ENCODE peak calls at places on chromosome 6, in four cellular contexts. One of them, this sample, is unnamed.

GRCh38 chr6:108102965-108103364 is 28.4 kb upstream of the OSTM1 start:
- DNase-seq in GM23338: no peak
- DNase-seq in upper lobe of left lung: no peak
- DNase-seq in WERI-Rb-1: no peak
- DNase-seq in this sample: no peak

GRCh38 chr6:14972379-14973067 is 273.3 kb upstream of the JARID2 start:
- DNase-seq in GM23338: no peak
- DNase-seq in upper lobe of left lung: no peak
- DNase-seq in WERI-Rb-1: no peak
- DNase-seq in this sample: no peak

GRCh38 chr6:66930559-66931290 is 1223.7 kb upstream of the EYS start:
- DNase-seq in GM23338: no peak
- DNase-seq in upper lobe of left lung: no peak
- DNase-seq in WERI-Rb-1: no peak
- DNase-seq in this sample: no peak

GRCh38 chr6:88376759-88377387 is 210.7 kb upstream of the CNR1 start:
- DNase-seq in GM23338: no peak
- DNase-seq in upper lobe of left lung: no peak
- DNase-seq in WERI-Rb-1: no peak
- DNase-seq in this sample: no peak

GRCh38 chr6:166556871-166557322 is 29.6 kb downstream of the RAMACL start:
- DNase-seq in GM23338: peak; percentile 48
- DNase-seq in upper lobe of left lung: peak; percentile 75
- DNase-seq in WERI-Rb-1: no peak
- DNase-seq in this sample: peak; percentile 93

GRCh38 chr6:22221211-22221610 is 75.6 kb downstream of the PRL start:
- DNase-seq in GM23338: no peak
- DNase-seq in upper lobe of left lung: no peak
- DNase-seq in WERI-Rb-1: no peak
- DNase-seq in this sample: no peak

GRCh38 chr6:113707194-113707593 is 150.0 kb upstream of the MARCKS start:
- DNase-seq in GM23338: peak; percentile 4
- DNase-seq in upper lobe of left lung: no peak
- DNase-seq in WERI-Rb-1: no peak
- DNase-seq in this sample: no peak

GRCh38 chr6:106339334-106340029 is 13.9 kb upstream of the ATG5 start:
- DNase-seq in GM23338: peak; percentile 93
- DNase-seq in upper lobe of left lung: no peak
- DNase-seq in WERI-Rb-1: peak; percentile 69
- DNase-seq in this sample: no peak

GRCh38 chr6:6074190-6074589 is 67.5 kb upstream of the NRN1 start:
- DNase-seq in GM23338: no peak
- DNase-seq in upper lobe of left lung: no peak
- DNase-seq in WERI-Rb-1: no peak
- DNase-seq in this sample: no peak

GRCh38 chr6:143039548-143039947 is 21.1 kb upstream of the AIG1 start:
- DNase-seq in GM23338: no peak
- DNase-seq in upper lobe of left lung: no peak
- DNase-seq in WERI-Rb-1: no peak
- DNase-seq in this sample: no peak

GRCh38 chr6:16737389-16737788 is 23.9 kb downstream of the ATXN1 start:
- DNase-seq in GM23338: peak; percentile 30
- DNase-seq in upper lobe of left lung: no peak
- DNase-seq in WERI-Rb-1: no peak
- DNase-seq in this sample: no peak

GRCh38 chr6:87766211-87766610 is 64.2 kb upstream of the AKIRIN2 start:
- DNase-seq in GM23338: no peak
- DNase-seq in upper lobe of left lung: no peak
- DNase-seq in WERI-Rb-1: no peak
- DNase-seq in this sample: no peak

GRCh38 chr6:31403283-31403989 is at the start of gene MICA:
- DNase-seq in GM23338: peak; percentile 99
- DNase-seq in upper lobe of left lung: peak; percentile 93
- DNase-seq in WERI-Rb-1: peak; percentile 88
- DNase-seq in this sample: peak; percentile 96

GRCh38 chr6:36769161-36769675 is 70.0 kb downstream of the CPNE5 start:
- DNase-seq in GM23338: no peak
- DNase-seq in upper lobe of left lung: peak; percentile 36
- DNase-seq in WERI-Rb-1: no peak
- DNase-seq in this sample: no peak

GRCh38 chr6:24720131-24720603 is 1.2 kb upstream of the C6orf62 start:
- DNase-seq in GM23338: peak; percentile 46
- DNase-seq in upper lobe of left lung: peak; percentile 94
- DNase-seq in WERI-Rb-1: peak; percentile 60
- DNase-seq in this sample: peak; percentile 82

GRCh38 chr6:44606506-44606905 is 219.0 kb downstream of the CDC5L start:
- DNase-seq in GM23338: no peak
- DNase-seq in upper lobe of left lung: no peak
- DNase-seq in WERI-Rb-1: no peak
- DNase-seq in this sample: peak; percentile 85

GRCh38 chr6:49634811-49635159 is 1.9 kb downstream of the RHAG start:
- DNase-seq in GM23338: no peak
- DNase-seq in upper lobe of left lung: no peak
- DNase-seq in WERI-Rb-1: no peak
- DNase-seq in this sample: no peak

GRCh38 chr6:43477235-43478007 is at the start of gene TJAP1:
- DNase-seq in GM23338: peak; percentile 97
- DNase-seq in upper lobe of left lung: peak; percentile 100
- DNase-seq in WERI-Rb-1: peak; percentile 99
- DNase-seq in this sample: peak; percentile 95

GRCh38 chr6:158040051-158040803 is 58.6 kb downstream of the SYNJ2 start:
- DNase-seq in GM23338: no peak
- DNase-seq in upper lobe of left lung: no peak
- DNase-seq in WERI-Rb-1: no peak
- DNase-seq in this sample: no peak

GRCh38 chr6:131250121-131250520 is 114.9 kb downstream of the AKAP7 start:
- DNase-seq in GM23338: peak; percentile 77
- DNase-seq in upper lobe of left lung: no peak
- DNase-seq in WERI-Rb-1: no peak
- DNase-seq in this sample: peak; percentile 57

GRCh38 chr6:658244-658643 is 1.3 kb upstream of the HUS1B start:
- DNase-seq in GM23338: no peak
- DNase-seq in upper lobe of left lung: no peak
- DNase-seq in WERI-Rb-1: no peak
- DNase-seq in this sample: no peak

GRCh38 chr6:110990835-110991576 is 9.2 kb downstream of the RPF2 start:
- DNase-seq in GM23338: no peak
- DNase-seq in upper lobe of left lung: no peak
- DNase-seq in WERI-Rb-1: peak; percentile 21
- DNase-seq in this sample: no peak

GRCh38 chr6:99512033-99512432 is 3.2 kb downstream of the USP45 start:
- DNase-seq in GM23338: no peak
- DNase-seq in upper lobe of left lung: no peak
- DNase-seq in WERI-Rb-1: no peak
- DNase-seq in this sample: no peak

GRCh38 chr6:129621252-129621651 is 88.7 kb downstream of the ARHGAP18 start:
- DNase-seq in GM23338: no peak
- DNase-seq in upper lobe of left lung: no peak
- DNase-seq in WERI-Rb-1: peak; percentile 11
- DNase-seq in this sample: no peak

GRCh38 chr6:70150521-70150920 is 152.4 kb downstream of the COL9A1 start:
- DNase-seq in GM23338: no peak
- DNase-seq in upper lobe of left lung: no peak
- DNase-seq in WERI-Rb-1: peak; percentile 18
- DNase-seq in this sample: no peak

GRCh38 chr6:43952746-43953145 is 174.5 kb downstream of the MRPL14 start:
- DNase-seq in GM23338: no peak
- DNase-seq in upper lobe of left lung: no peak
- DNase-seq in WERI-Rb-1: peak; percentile 34
- DNase-seq in this sample: no peak

GRCh38 chr6:45608252-45608911 is 230.6 kb upstream of the SUPT3H start:
- DNase-seq in GM23338: no peak
- DNase-seq in upper lobe of left lung: no peak
- DNase-seq in WERI-Rb-1: no peak
- DNase-seq in this sample: no peak

GRCh38 chr6:161336479-161336878 is 62.6 kb upstream of the AGPAT4 start:
- DNase-seq in GM23338: no peak
- DNase-seq in upper lobe of left lung: no peak
- DNase-seq in WERI-Rb-1: no peak
- DNase-seq in this sample: no peak

DNA sequence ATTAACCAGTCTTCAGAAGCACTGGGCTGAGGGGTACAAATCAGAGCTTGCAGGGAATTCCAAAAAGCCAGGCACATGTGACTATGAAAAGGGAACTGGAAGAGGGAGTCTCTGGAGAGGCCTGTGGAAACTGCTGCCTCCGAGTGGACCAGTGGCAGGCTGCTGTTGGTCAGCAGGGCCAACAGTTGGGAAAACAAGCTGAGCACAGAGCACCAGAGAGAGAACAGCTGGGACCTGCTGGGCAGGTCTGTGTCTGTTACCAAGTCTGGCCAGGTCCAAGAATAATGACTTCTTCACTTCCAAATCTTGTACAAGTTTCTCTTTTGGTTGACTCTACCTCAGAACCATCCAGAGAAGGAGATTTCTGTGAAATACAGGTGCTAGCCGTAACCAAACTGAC is 81.4 kb downstream of the LIN28B start:
- DNase-seq in GM23338: peak; percentile 53
- DNase-seq in upper lobe of left lung: no peak
- DNase-seq in WERI-Rb-1: no peak
- DNase-seq in this sample: no peak
- TF ChIP-seq CTCF in GM23338: peak; percentile 21
- TF ChIP-seq CTCF in upper lobe of left lung: no peak
- TF ChIP-seq CTCF in WERI-Rb-1: no peak
- TF ChIP-seq CTCF in this sample: no peak

GRCh38 chr6:78513856-78514255 is 353.5 kb upstream of the IRAK1BP1 start:
- DNase-seq in GM23338: peak; percentile 81
- DNase-seq in upper lobe of left lung: no peak
- DNase-seq in WERI-Rb-1: peak; percentile 29
- DNase-seq in this sample: no peak
- TF ChIP-seq CTCF in GM23338: peak; percentile 74
- TF ChIP-seq CTCF in upper lobe of left lung: no peak
- TF ChIP-seq CTCF in WERI-Rb-1: peak; percentile 71
- TF ChIP-seq CTCF in this sample: no peak

DNA sequence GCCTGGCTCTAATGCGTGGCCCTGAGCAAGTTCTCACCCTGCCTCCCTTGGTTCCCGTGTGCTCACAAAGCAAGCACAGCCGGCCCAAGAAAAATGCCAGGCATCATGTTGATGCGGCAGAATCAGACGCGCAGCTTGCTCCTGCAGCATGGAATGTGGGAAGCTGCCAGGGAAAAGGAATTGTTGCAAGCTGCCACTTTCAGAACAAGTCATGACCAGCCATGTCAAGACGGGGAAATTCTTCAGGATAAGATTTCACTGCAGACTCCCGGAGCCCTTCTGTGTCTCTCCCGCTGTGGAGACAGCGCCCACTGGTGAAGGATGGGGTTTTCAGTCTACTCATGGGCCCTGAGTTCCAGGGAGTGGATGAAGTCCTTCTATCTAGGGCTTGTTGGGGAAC is 4.6 kb downstream of the DACT2 start:
- DNase-seq in GM23338: no peak
- DNase-seq in upper lobe of left lung: no peak
- DNase-seq in WERI-Rb-1: no peak
- DNase-seq in this sample: no peak
- TF ChIP-seq CTCF in GM23338: peak; percentile 33
- TF ChIP-seq CTCF in upper lobe of left lung: no peak
- TF ChIP-seq CTCF in WERI-Rb-1: peak; percentile 26
- TF ChIP-seq CTCF in this sample: no peak

GRCh38 chr6:122996797-122997520 is 924 bp downstream of the CLVS2 start:
- DNase-seq in GM23338: no peak
- DNase-seq in upper lobe of left lung: no peak
- DNase-seq in WERI-Rb-1: peak; percentile 26
- DNase-seq in this sample: no peak
- TF ChIP-seq CTCF in GM23338: no peak
- TF ChIP-seq CTCF in upper lobe of left lung: no peak
- TF ChIP-seq CTCF in WERI-Rb-1: no peak
- TF ChIP-seq CTCF in this sample: no peak

GRCh38 chr6:144362042-144363018 is 77.2 kb downstream of the UTRN start:
- DNase-seq in GM23338: no peak
- DNase-seq in upper lobe of left lung: peak; percentile 11
- DNase-seq in WERI-Rb-1: no peak
- DNase-seq in this sample: no peak

GRCh38 chr6:144364208-144364718 is 79.1 kb downstream of the UTRN start:
- DNase-seq in GM23338: no peak
- DNase-seq in upper lobe of left lung: no peak
- DNase-seq in WERI-Rb-1: no peak
- DNase-seq in this sample: no peak

GRCh38 chr6:144361027-144361426 is 75.9 kb downstream of the UTRN start:
- DNase-seq in GM23338: no peak
- DNase-seq in upper lobe of left lung: no peak
- DNase-seq in WERI-Rb-1: no peak
- DNase-seq in this sample: no peak

GRCh38 chr6:144365176-144365710 is 80.1 kb downstream of the UTRN start:
- DNase-seq in GM23338: no peak
- DNase-seq in upper lobe of left lung: no peak
- DNase-seq in WERI-Rb-1: no peak
- DNase-seq in this sample: no peak

DNA sequence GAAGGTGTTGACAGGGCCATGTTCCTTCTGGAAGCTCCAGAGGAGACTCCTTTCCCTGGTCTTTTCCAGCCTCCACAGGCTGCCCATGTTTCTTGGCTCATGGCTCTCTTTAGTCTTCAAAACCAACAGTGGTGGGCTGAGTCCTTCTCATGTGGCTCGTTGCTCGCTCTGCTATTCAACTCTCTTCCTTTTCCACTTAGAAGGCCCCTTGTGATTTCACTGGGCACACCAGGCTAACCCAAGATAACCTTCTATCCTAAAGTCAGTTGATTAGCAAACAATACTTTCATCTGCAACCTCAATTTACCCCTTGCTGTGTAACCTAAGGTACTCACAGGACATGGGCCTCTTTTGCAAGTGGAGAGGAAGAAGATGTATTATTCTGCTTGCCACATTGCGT is 79.6 kb downstream of the UTRN start:
- DNase-seq in GM23338: no peak
- DNase-seq in upper lobe of left lung: no peak
- DNase-seq in WERI-Rb-1: no peak
- DNase-seq in this sample: no peak
- TF ChIP-seq CTCF in GM23338: no peak
- TF ChIP-seq CTCF in upper lobe of left lung: no peak
- TF ChIP-seq CTCF in WERI-Rb-1: no peak
- TF ChIP-seq CTCF in this sample: no peak